ENCODE peak calls at places on chromosome 14, in five cellular contexts. F is GM12878, Q is astrocyte, D is GM23248, K is K562. Y is an unnamed sample.
A peak's percentile ranks its signal among the peaks of the same experiment; 100 is the strongest.

GRCh38 chr14:29892327-29892726 is 35.3 kb downstream of the PRKD1 start:
- DNase-seq in F (no peak), Q (peak; percentile 8), D (peak; percentile 43), K (no peak), Y (no peak)

GRCh38 chr14:54562334-54562733 is 4.6 kb upstream of the SAMD4A start:
- DNase-seq in F (no peak), Q (peak; percentile 72), D (peak; percentile 79), K (no peak), Y (no peak)

GRCh38 chr14:50038398-50039119 is 77.8 kb downstream of the VCPKMT start:
- DNase-seq in F (peak; percentile 100), Q (peak; percentile 95), D (peak; percentile 99), K (peak; percentile 48), Y (peak; percentile 34)

GRCh38 chr14:36279306-36280244 is 40.9 kb downstream of the MBIP start:
- DNase-seq in F (no peak), Q (no peak), D (no peak), K (no peak), Y (no peak)

GRCh38 chr14:69270097-69270496 is 10.1 kb downstream of the GALNT16 start:
- DNase-seq in F (no peak), Q (no peak), D (no peak), K (no peak), Y (no peak)

GRCh38 chr14:36105401-36105800 is 71.1 kb downstream of the PTCSC3 start:
- DNase-seq in F (no peak), Q (no peak), D (peak; percentile 8), K (peak; percentile 6), Y (no peak)

GRCh38 chr14:104322531-104323466 is 184.4 kb downstream of the KIF26A start:
- DNase-seq in F (no peak), Q (no peak), D (no peak), K (no peak), Y (no peak)

GRCh38 chr14:100778078-100778927 is 47.6 kb upstream of the MEG3 start:
- DNase-seq in F (no peak), Q (no peak), D (no peak), K (no peak), Y (peak; percentile 14)

GRCh38 chr14:55628426-55628825 is 48.4 kb downstream of the KTN1 start:
- DNase-seq in F (no peak), Q (no peak), D (no peak), K (no peak), Y (no peak)

GRCh38 chr14:58639842-58640484 is 2.2 kb downstream of the DACT1 start:
- DNase-seq in F (peak; percentile 36), Q (peak; percentile 84), D (peak; percentile 89), K (peak; percentile 13), Y (no peak)

GRCh38 chr14:77470192-77470870 is 12.4 kb downstream of the AHSA1 start:
- DNase-seq in F (no peak), Q (no peak), D (no peak), K (no peak), Y (no peak)

GRCh38 chr14:36194645-36195044 is 18.1 kb upstream of the PTCSC3 start:
- DNase-seq in F (no peak), Q (no peak), D (no peak), K (no peak), Y (no peak)

GRCh38 chr14:37198273-37198598 is 499 bp downstream of the MIPOL1 start:
- DNase-seq in F (no peak), Q (no peak), D (no peak), K (no peak), Y (no peak)

GRCh38 chr14:80549141-80549540 is 337.8 kb upstream of the DIO2 start:
- DNase-seq in F (no peak), Q (no peak), D (no peak), K (no peak), Y (no peak)

GRCh38 chr14:73723411-73723798 is 9.2 kb upstream of the PNMA1 start:
- DNase-seq in F (no peak), Q (peak; percentile 85), D (peak; percentile 70), K (no peak), Y (no peak)

GRCh38 chr14:98177551-98177950 is 1094.4 kb downstream of the BCL11B start:
- DNase-seq in F (no peak), Q (no peak), D (no peak), K (no peak), Y (no peak)

GRCh38 chr14:34628681-34629135 is 1.2 kb downstream of the SNX6 start:
- DNase-seq in F (no peak), Q (no peak), D (peak; percentile 27), K (peak; percentile 64), Y (no peak)

GRCh38 chr14:67416810-67417209 is 4.8 kb upstream of the PLEK2 start:
- DNase-seq in F (no peak), Q (no peak), D (no peak), K (no peak), Y (no peak)

GRCh38 chr14:66395300-66395699 is 90.9 kb upstream of the CCDC196 start:
- DNase-seq in F (no peak), Q (no peak), D (no peak), K (no peak), Y (no peak)

GRCh38 chr14:72666610-72667009 is 227.3 kb downstream of the DPF3 start:
- DNase-seq in F (no peak), Q (peak; percentile 86), D (peak; percentile 81), K (no peak), Y (no peak)

GRCh38 chr14:35222872-35223471 is 69.2 kb upstream of the PSMA6 start:
- DNase-seq in F (no peak), Q (no peak), D (no peak), K (no peak), Y (no peak)

GRCh38 chr14:63510538-63510937 is 32.6 kb downstream of the PPP2R5E start:
- DNase-seq in F (peak; percentile 66), Q (peak; percentile 36), D (no peak), K (no peak), Y (no peak)

GRCh38 chr14:59346796-59347510 is 118.2 kb downstream of the GPR135 start:
- DNase-seq in F (no peak), Q (peak; percentile 73), D (peak; percentile 50), K (no peak), Y (no peak)

GRCh38 chr14:64733321-64733720 is 29.1 kb downstream of the PLEKHG3 start:
- DNase-seq in F (no peak), Q (no peak), D (no peak), K (no peak), Y (no peak)

GRCh38 chr14:91284146-91284790 is 39.8 kb upstream of the GPR68 start:
- DNase-seq in F (no peak), Q (peak; percentile 77), D (peak; percentile 94), K (no peak), Y (no peak)

GRCh38 chr14:93915070-93915705 is 12.0 kb upstream of the FAM181A start:
- DNase-seq in F (no peak), Q (no peak), D (no peak), K (no peak), Y (no peak)

GRCh38 chr14:71923471-71923870 is 8.8 kb upstream of the RGS6 start:
- DNase-seq in F (no peak), Q (no peak), D (no peak), K (no peak), Y (no peak)

GRCh38 chr14:86462193-86462592 is 932.2 kb downstream of the FLRT2 start:
- DNase-seq in F (no peak), Q (no peak), D (peak; percentile 6), K (no peak), Y (no peak)

GRCh38 chr14:97453991-97454390 is 656.8 kb downstream of the VRK1 start:
- DNase-seq in F (no peak), Q (no peak), D (no peak), K (no peak), Y (peak; percentile 9)

GRCh38 chr14:92676448-92677086 is 71.9 kb downstream of the LGMN start:
- DNase-seq in F (no peak), Q (no peak), D (no peak), K (no peak), Y (no peak)
- H3K9me3 ChIP-seq in F (no peaks in the 10 kb centered on the region), Q (no peaks in the 10 kb centered on the region), D (no peaks in the 10 kb centered on the region), K (no peaks in the 10 kb centered on the region), Y (no peaks in the 10 kb centered on the region)

DNA sequence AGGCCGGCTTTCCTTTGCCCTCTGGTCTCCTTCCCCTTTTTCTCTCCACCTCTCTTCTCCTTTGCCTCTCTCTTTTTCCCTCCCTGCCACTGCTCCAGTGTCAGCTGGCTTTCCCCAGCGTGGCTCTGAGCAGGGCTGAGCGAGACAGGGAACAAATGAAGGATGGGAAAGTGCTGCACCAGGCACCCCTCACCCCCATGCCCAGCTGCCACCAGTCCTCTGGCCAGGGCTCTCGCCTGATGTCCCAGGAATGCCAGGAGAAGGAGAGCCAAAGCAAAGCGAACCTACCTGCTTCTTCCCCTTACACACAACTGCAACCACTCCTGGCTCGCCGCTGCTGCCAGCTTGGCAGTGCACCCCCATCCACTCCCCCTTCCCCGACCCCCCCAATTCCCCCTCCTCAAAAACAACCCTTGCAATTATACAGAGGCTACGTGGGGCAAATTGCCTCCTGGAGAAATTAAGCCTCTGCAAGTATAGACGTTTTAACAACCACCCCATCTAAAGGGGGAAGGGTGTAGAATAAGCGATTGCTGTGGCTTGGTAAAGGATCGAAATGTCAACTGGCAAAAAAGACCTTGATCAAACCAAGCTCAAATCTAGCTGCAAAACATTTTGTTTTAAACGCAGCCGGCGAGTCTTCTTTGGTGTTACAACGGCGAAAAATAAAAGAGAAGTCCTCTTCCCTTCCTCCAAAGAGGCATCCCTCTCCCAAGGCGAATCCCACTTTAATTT is 3.1 kb downstream of the BCL11B start:
- DNase-seq in F (no peak), Q (no peak), D (no peak), K (no peak), Y (no peak)
- H3K27me3 ChIP-seq in F (peaks cover 12% of the 10 kb centered on the region), Q (peaks cover 54% of the 10 kb centered on the region), D (peaks cover 83% of the 10 kb centered on the region), K (peaks cover 4% of the 10 kb centered on the region), Y (peaks cover 6% of the 10 kb centered on the region)

DNA sequence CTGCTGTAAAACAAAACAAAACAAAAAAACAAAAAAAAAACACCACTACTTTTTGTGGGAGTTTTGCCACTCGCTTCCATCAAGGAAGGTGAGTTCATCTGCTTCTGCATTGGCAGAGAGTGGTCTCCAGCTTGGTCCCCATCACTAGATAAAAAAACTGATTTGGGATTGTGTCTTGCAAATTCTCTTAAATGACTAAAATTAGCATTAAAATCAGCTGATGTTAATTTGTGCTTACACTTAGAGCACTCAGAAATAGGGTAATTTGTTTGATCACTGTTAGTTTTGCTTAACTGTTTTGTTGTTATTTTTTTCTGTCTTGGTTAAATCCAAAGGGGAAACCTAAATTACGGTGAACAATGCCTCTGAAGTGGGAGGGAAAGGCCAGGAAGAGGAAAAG is 1048.0 kb downstream of the LRFN5 start:
- DNase-seq in F (no peak), Q (no peak), D (no peak), K (no peak), Y (no peak)
- H3K9me3 ChIP-seq in F (no peaks in the 10 kb centered on the region), Q (no peaks in the 10 kb centered on the region), D (no peaks in the 10 kb centered on the region), K (no peaks in the 10 kb centered on the region), Y (no peaks in the 10 kb centered on the region)

DNA sequence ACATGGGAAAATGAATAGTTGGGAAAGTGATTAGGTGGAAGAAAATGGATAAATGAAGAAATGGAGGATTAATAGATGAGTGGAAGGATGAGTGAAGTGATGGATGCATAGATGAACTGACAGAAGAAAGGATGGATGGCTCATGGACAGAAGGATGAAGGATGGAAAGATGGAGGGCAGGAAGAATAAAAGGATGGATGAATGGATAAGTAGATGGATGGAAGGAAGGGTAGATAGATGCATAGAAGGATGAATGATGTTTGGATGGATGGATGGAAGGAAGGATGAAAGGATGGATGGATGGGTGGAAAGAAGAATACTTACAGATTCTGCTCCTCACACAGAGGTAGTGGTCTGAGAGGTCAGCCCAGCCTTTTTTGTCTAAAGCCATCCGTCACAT is 35.8 kb upstream of the CHGA start:
- DNase-seq in F (no peak), Q (no peak), D (no peak), K (no peak), Y (no peak)
- H3K27me3 ChIP-seq in F (no peaks in the 10 kb centered on the region), Q (peaks cover 3% of the 10 kb centered on the region), D (peaks cover 24% of the 10 kb centered on the region), K (peaks cover 3% of the 10 kb centered on the region), Y (no peaks in the 10 kb centered on the region)

GRCh38 chr14:20247651-20248246 is 8.7 kb downstream of the OR11H4 start:
- DNase-seq in F (no peak), Q (no peak), D (no peak), K (peak; percentile 32), Y (no peak)
- H3K9me3 ChIP-seq in F (no peaks in the 10 kb centered on the region), Q (no peaks in the 10 kb centered on the region), D (no peaks in the 10 kb centered on the region), K (no peaks in the 10 kb centered on the region), Y (no peaks in the 10 kb centered on the region)